ENCODE peak calls at places on chromosomes 5 and 9, in eight cellular contexts. Q is T-helper 2 cell, T is thoracic aorta, W is keratinocyte, I is Calu3, R is AG04450, A is skeletal muscle cell, L is heart right ventricle. K is an unnamed sample.

GRCh38 chr9:89323257-89323841 is 5.0 kb downstream of the SECISBP2 start:
- DNase-seq in T (no peak), W (no peak), A (no peak), Q (no peak), I (no peak), L (no peak), R (no peak), K (no peak)

GRCh38 chr5:93461751-93462150 is 119.3 kb downstream of the NR2F1-AS1 start:
- DNase-seq in W (no peak), Q (no peak), T (no peak), A (peak), I (no peak), L (no peak), R (no peak), K (no peak)

GRCh38 chr5:159814810-159815585 is 101.3 kb upstream of the ADRA1B start:
- DNase-seq in R (no peak), W (no peak), A (no peak), I (no peak), Q (no peak), T (no peak), L (no peak), K (no peak)

GRCh38 chr5:178241259-178241658 is 8.7 kb upstream of the PHYKPL start:
- DNase-seq in T (no peak), W (no peak), L (peak), R (no peak), Q (no peak), I (no peak), A (no peak), K (no peak)

GRCh38 chr9:84866402-84866801 is 196.9 kb downstream of the NTRK2 start:
- DNase-seq in R (no peak), T (no peak), W (no peak), A (no peak), L (no peak), Q (no peak), I (no peak), K (no peak)

GRCh38 chr5:2284678-2285077 is 402.0 kb upstream of the IRX4 start:
- DNase-seq in I (no peak), L (no peak), W (no peak), A (no peak), R (no peak), T (no peak), Q (no peak), K (no peak)

GRCh38 chr9:19768798-19769197 is 20.0 kb downstream of the SLC24A2 start:
- DNase-seq in I (no peak), Q (no peak), L (no peak), W (peak), A (no peak), R (no peak), T (no peak), K (no peak)

GRCh38 chr9:115739096-115739875 is 414.3 kb upstream of the PAPPA start:
- DNase-seq in W (no peak), L (no peak), Q (no peak), T (no peak), R (no peak), I (no peak), A (no peak), K (no peak)

GRCh38 chr9:2208465-2208864 is 193.3 kb downstream of the SMARCA2 start:
- DNase-seq in R (no peak), W (no peak), L (peak), A (no peak), I (no peak), Q (no peak), T (no peak), K (no peak)

GRCh38 chr5:149860801-149861322 is 83.7 kb downstream of the PDE6A start:
- DNase-seq in Q (no peak), A (no peak), L (no peak), R (no peak), W (no peak), T (no peak), I (no peak), K (peak)

GRCh38 chr5:127550652-127551409 is 33.4 kb downstream of the PRRC1 start:
- DNase-seq in T (no peak), A (no peak), R (no peak), I (no peak), W (no peak), L (no peak), Q (no peak), K (no peak)

GRCh38 chr9:2742214-2742613 is 24.9 kb downstream of the KCNV2 start:
- DNase-seq in T (no peak), A (no peak), L (no peak), W (no peak), I (no peak), R (no peak), Q (no peak), K (no peak)

GRCh38 chr5:78589928-78590327 is 58.6 kb downstream of the LHFPL2 start:
- DNase-seq in L (no peak), R (no peak), I (no peak), T (no peak), A (no peak), Q (no peak), W (no peak), K (no peak)

GRCh38 chr9:101458955-101459631 is 23.5 kb upstream of the ALDOB start:
- DNase-seq in A (peak), R (peak), L (peak), I (peak), T (no peak), Q (no peak), W (no peak), K (peak)

GRCh38 chr5:14463629-14464028 is 118.0 kb upstream of the OTULINL start:
- DNase-seq in T (no peak), W (peak), A (no peak), L (no peak), Q (no peak), I (no peak), R (no peak), K (no peak)

GRCh38 chr5:77101298-77101697 is 14.2 kb upstream of the ZBED3 start:
- DNase-seq in I (no peak), Q (no peak), A (peak), W (no peak), R (peak), T (no peak), L (no peak), K (no peak)

GRCh38 chr5:123180178-123180577 is 91.1 kb downstream of the PRDM6 start:
- DNase-seq in W (no peak), T (peak), I (no peak), R (no peak), A (no peak), L (peak), Q (no peak), K (no peak)

GRCh38 chr5:154472871-154473580 is 5.0 kb downstream of the HAND1 start:
- DNase-seq in W (no peak), Q (no peak), T (no peak), I (no peak), L (peak), A (no peak), R (no peak), K (no peak)

GRCh38 chr5:132771559-132771998 is 5.5 kb downstream of the SEPTIN8 start:
- DNase-seq in R (peak), I (no peak), A (peak), Q (no peak), L (peak), T (no peak), W (no peak), K (no peak)

GRCh38 chr9:125374443-125375309 is 113.0 kb downstream of the GAPVD1 start:
- DNase-seq in Q (no peak), T (no peak), I (peak), A (peak), L (peak), W (no peak), R (peak), K (peak)